ENCODE peak calls at places on chromosome 15, in six cellular contexts. W is aorta; J is body of pancreas; C is small intestine; A is tibial artery; I is CD4-positive, alpha-beta memory T cell. Z is an unnamed sample. For H3K4me1, the result is how much of the 10 kb centered on the place peaks cover.

GRCh38 chr15:69469467-69470191 is 17.0 kb downstream of the RPLP1 start:
- DNase-seq in I (no peak), W (no peak), A (peak), J (no peak), C (no peak), Z (peak)

GRCh38 chr15:31525988-31526665 is 199.5 kb downstream of the KLF13 start:
- DNase-seq in J (no peak), I (no peak), A (no peak), W (no peak), C (no peak), Z (no peak)

GRCh38 chr15:64315136-64315661 is 40.8 kb downstream of the CSNK1G1 start:
- DNase-seq in W (no peak), A (no peak), C (no peak), J (no peak), I (no peak), Z (no peak)

GRCh38 chr15:32844118-32844711 is 126.4 kb downstream of the GREM1 start:
- DNase-seq in W (no peak), C (peak), J (no peak), A (no peak), I (no peak), Z (no peak)

GRCh38 chr15:64224508-64224907 is 61.7 kb upstream of the PPIB start:
- DNase-seq in W (no peak), C (peak), J (peak), I (no peak), A (no peak), Z (no peak)

GRCh38 chr15:69782809-69783208 is 314.9 kb downstream of the TLE3 start:
- DNase-seq in J (no peak), W (no peak), I (no peak), A (no peak), C (peak), Z (no peak)

GRCh38 chr15:32909431-32909830 is 191.6 kb downstream of the GREM1 start:
- DNase-seq in J (no peak), A (no peak), W (no peak), C (no peak), I (no peak), Z (no peak)

GRCh38 chr15:90610220-90610619 is 80.5 kb downstream of the CRTC3 start:
- DNase-seq in A (no peak), C (no peak), W (no peak), J (no peak), I (no peak), Z (no peak)

GRCh38 chr15:67880651-67881182 is 40.9 kb upstream of the RNU6-1 start:
- DNase-seq in J (peak), W (no peak), A (no peak), I (no peak), C (peak), Z (no peak)

GRCh38 chr15:75397494-75397893 is 29.1 kb upstream of the MAN2C1 start:
- DNase-seq in J (no peak), I (no peak), W (no peak), A (no peak), C (no peak), Z (no peak)

GRCh38 chr15:93703092-93703785 is 528.1 kb upstream of the MCTP2 start:
- DNase-seq in I (no peak), A (no peak), C (no peak), J (no peak), W (no peak), Z (no peak)

GRCh38 chr15:52732551-52732950 is 53.4 kb upstream of the ATOSA start:
- DNase-seq in J (no peak), C (no peak), W (no peak), I (no peak), A (no peak), Z (no peak)

GRCh38 chr15:52731732-52732470 is 52.7 kb upstream of the ATOSA start:
- DNase-seq in A (no peak), C (no peak), W (no peak), J (no peak), I (no peak), Z (no peak)

GRCh38 chr15:52733696-52734255 is 54.6 kb upstream of the ATOSA start:
- DNase-seq in C (no peak), I (no peak), J (no peak), A (no peak), W (no peak), Z (peak)

GRCh38 chr15:52734329-52734728 is 55.1 kb upstream of the ATOSA start:
- DNase-seq in I (no peak), J (no peak), W (no peak), C (no peak), A (no peak), Z (no peak)

DNA sequence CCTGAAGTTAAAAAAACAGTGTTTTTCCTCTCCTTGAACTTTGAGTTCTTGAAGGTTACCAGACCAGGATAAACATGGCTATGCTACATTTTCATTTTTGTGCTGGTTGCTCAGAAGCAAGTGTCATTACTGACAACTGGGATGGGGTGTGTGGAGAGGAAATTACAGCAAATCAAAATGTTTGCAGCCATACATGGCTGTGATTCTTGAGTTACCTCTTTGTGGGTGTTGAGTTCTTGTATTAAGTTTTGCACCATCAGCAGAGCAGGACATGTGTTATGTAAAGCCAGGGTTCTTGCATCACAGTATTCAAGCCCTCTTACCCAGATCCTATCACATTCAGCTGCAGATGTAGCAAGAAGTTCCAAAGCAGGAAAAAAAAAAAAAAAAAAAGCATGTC is 53.9 kb upstream of the ATOSA start:
- DNase-seq in A (no peak), J (no peak), W (no peak), I (no peak), C (no peak), Z (no peak)
- H3K4me1 ChIP-seq in A (under half), J (under half), W (under half), I (under half), C (under half), Z (under half)

GRCh38 chr15:78351539-78351938 is 11.4 kb downstream of the CRABP1 start:
- DNase-seq in C (no peak), A (no peak), J (no peak), I (no peak), W (no peak), Z (no peak)

GRCh38 chr15:78343431-78343830 is 3.3 kb downstream of the CRABP1 start:
- DNase-seq in J (no peak), A (no peak), I (no peak), C (no peak), W (no peak), Z (no peak)

GRCh38 chr15:78350058-78350457 is 9.9 kb downstream of the CRABP1 start:
- DNase-seq in I (no peak), A (no peak), C (no peak), W (no peak), J (no peak), Z (no peak)

GRCh38 chr15:78345726-78346125 is 5.6 kb downstream of the CRABP1 start:
- DNase-seq in J (no peak), A (no peak), I (no peak), C (no peak), W (no peak), Z (no peak)

DNA sequence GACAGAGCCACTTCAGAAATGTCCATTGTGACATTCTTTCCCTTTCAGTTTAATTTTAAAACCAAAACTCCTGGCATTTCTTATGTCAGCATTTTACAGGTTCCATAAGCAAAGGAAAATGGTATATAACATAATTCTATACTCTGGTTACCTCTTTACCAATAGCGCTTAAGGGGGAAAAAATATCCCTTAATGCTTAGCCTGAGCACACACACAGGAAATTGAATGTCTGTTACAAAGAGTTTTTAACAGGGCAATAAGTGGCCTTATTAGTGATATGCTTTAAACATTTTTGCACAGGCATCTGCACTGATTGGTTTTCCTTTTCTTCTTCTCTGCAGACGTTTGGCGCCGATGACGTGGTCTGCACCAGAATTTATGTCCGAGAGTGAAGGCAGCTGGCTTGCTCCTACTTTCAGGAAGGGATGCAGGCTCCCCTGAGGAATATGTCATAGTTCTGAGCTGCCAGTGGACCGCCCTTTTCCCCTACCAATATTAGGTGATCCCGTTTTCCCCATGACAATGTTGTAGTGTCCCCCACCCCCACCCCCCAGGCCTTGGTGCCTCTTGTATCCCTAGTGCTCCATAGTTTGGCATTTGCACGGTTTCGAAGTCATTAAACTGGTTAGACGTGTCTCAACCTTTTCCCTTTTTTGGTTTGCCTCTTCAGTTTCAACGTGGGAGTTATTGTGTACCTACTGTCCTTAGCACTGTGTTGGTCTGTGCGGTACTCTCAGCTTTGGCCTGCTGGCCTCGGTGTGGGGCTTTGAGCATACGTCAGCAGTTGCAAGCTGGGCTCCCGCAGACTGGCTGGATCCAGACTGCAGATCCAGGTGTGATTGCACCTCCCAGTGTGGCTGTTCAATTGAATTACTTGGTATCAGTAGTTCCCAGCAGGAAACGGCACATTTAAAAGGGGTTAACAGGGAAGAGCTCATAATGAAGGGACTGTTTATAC is 7.7 kb downstream of the CRABP1 start:
- DNase-seq in C (no peak), I (no peak), J (no peak), A (no peak), W (no peak), Z (peak)
- H3K27ac ChIP-seq in C (no peak), I (no peak), J (no peak), A (no peak), W (no peak), Z (peak)

GRCh38 chr15:82748315-82748714 is 38.6 kb upstream of the AP3B2 start:
- DNase-seq in C (no peak), A (no peak), W (no peak), I (no peak), J (no peak), Z (no peak)
- H3K4me1 ChIP-seq in C (under half), A (under half), W (under half), I (under half), J (under half), Z (under half)

DNA sequence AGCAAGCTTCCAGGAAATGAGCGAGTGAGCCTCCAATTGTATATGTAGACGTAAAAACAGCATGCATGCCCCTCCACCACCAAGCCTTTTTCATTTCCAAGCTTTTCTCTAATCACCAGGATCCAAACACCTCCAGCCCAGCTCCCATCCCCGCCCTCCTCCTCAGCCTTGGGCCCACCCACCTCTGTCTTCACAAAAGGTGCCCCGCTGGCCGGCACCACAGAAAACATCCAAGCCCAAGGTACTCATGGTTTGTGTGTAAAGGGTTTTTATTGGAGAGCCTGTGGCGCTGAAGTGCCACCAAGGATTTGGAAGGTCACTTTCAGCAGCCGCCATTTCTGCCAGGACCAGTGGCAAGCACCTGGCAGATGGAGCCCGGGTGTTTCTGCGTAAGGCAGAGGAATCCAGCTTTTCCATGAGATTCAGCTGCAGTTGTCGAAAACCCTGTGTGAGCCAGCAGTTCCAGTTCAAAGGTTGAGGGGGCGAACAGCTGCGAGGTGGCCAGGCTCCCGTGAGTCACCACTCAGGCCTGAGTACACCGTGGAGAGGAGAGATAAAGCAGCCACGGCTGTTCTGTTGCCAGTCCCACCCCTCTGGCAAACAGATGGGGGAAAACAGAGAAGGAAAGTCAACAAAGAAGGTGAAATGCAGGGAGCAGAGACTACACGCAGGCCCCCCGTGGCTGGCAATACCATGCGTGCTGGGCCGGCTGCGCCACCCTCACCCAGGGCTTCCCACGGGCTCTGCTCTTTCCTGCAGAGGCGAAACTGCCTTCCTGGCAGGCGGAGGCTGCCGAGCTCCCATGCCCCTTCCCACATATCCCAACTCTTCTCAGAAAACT is 38.2 kb downstream of the FAM174B start:
- DNase-seq in W (no peak), J (peak), A (peak), C (peak), I (no peak), Z (peak)
- H3K27ac ChIP-seq in W (no peak), J (peak), A (no peak), C (peak), I (no peak), Z (peak)

GRCh38 chr15:89455535-89455934 is 40.8 kb downstream of the RHCG start:
- DNase-seq in W (no peak), A (no peak), I (no peak), C (peak), J (peak), Z (no peak)

GRCh38 chr15:89460048-89460447 is 36.3 kb downstream of the RHCG start:
- DNase-seq in J (no peak), A (no peak), W (no peak), C (no peak), I (no peak), Z (no peak)

GRCh38 chr15:89458440-89458839 is 37.9 kb downstream of the RHCG start:
- DNase-seq in A (no peak), C (no peak), W (no peak), J (no peak), I (no peak), Z (no peak)

GRCh38 chr15:89459271-89460038 is 36.9 kb downstream of the RHCG start:
- DNase-seq in A (no peak), W (peak), I (no peak), C (peak), J (peak), Z (no peak)

DNA sequence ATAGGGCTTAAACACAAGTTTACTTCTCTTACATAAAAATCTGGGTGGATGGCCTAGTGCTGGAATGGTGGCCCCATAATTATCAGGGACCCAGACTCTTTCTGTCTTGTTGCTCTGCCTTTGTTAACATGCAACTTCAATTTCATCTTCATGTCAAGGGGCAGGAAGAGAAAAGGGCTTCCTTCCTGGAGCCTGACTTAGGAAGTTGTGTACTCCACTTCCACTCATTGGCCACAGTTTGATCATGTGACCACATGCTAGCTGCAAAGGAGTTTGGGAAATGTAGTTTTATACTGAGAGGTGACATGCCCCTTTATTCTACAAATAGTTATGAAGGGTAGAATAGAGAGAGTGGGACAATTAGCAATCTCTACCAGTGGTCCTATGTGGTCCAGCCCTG is 39.3 kb downstream of the RHCG start:
- DNase-seq in J (no peak), C (peak), I (no peak), A (no peak), W (peak), Z (peak)
- H3K4me1 ChIP-seq in J (half or more), C (under half), I (under half), A (under half), W (under half), Z (under half)

Z was measured in endodermal cell.